ENCODE peak calls at places on chromosomes 5 and 9, in four cellular contexts. One of them, this sample, is unnamed.

GRCh38 chr5:61289669-61290363 is 42.2 kb upstream of the ZSWIM6 start:
- DNase-seq in K562: no peak
- DNase-seq in HepG2: no peak
- DNase-seq in H1: no peak
- DNase-seq in this sample: no peak

GRCh38 chr5:145680169-145680568 is 155.0 kb downstream of the PRELID2 start:
- DNase-seq in K562: peak; percentile 20
- DNase-seq in HepG2: no peak
- DNase-seq in H1: no peak
- DNase-seq in this sample: no peak

GRCh38 chr9:135590486-135591079 is 29.0 kb downstream of the PAEP start:
- DNase-seq in K562: no peak
- DNase-seq in HepG2: no peak
- DNase-seq in H1: no peak
- DNase-seq in this sample: no peak

GRCh38 chr5:140967226-140967893 is 1.1 kb downstream of the PCDHAC2 start:
- DNase-seq in K562: no peak
- DNase-seq in HepG2: no peak
- DNase-seq in H1: no peak
- DNase-seq in this sample: no peak

GRCh38 chr5:32217886-32218396 is 43.8 kb upstream of the GOLPH3 start:
- DNase-seq in K562: peak; percentile 34
- DNase-seq in HepG2: peak; percentile 53
- DNase-seq in H1: no peak
- DNase-seq in this sample: no peak

GRCh38 chr5:100691545-100691944 is 156.4 kb downstream of the FAM174A start:
- DNase-seq in K562: no peak
- DNase-seq in HepG2: no peak
- DNase-seq in H1: no peak
- DNase-seq in this sample: no peak

GRCh38 chr9:89481161-89481915 is 16.6 kb downstream of the SEMA4D start:
- DNase-seq in K562: no peak
- DNase-seq in HepG2: no peak
- DNase-seq in H1: no peak
- DNase-seq in this sample: no peak

GRCh38 chr5:68884144-68884754 is 209.6 kb upstream of the SLC30A5 start:
- DNase-seq in K562: no peak
- DNase-seq in HepG2: no peak
- DNase-seq in H1: no peak
- DNase-seq in this sample: no peak

GRCh38 chr9:88400021-88400420 is 11.8 kb downstream of the SPIN1 start:
- DNase-seq in K562: no peak
- DNase-seq in HepG2: no peak
- DNase-seq in H1: no peak
- DNase-seq in this sample: no peak

GRCh38 chr9:19938990-19939736 is 150.3 kb upstream of the SLC24A2 start:
- DNase-seq in K562: no peak
- DNase-seq in HepG2: no peak
- DNase-seq in H1: no peak
- DNase-seq in this sample: no peak

GRCh38 chr5:58411372-58411771 is 48.5 kb downstream of the PLK2 start:
- DNase-seq in K562: no peak
- DNase-seq in HepG2: no peak
- DNase-seq in H1: no peak
- DNase-seq in this sample: no peak

GRCh38 chr5:98299435-98299834 is 474.0 kb upstream of the RGMB start:
- DNase-seq in K562: no peak
- DNase-seq in HepG2: no peak
- DNase-seq in H1: no peak
- DNase-seq in this sample: no peak

GRCh38 chr5:172179032-172179989 is 8.7 kb downstream of the STK10 start:
- DNase-seq in K562: no peak
- DNase-seq in HepG2: no peak
- DNase-seq in H1: no peak
- DNase-seq in this sample: no peak

GRCh38 chr5:35484241-35484640 is 133.4 kb upstream of the SPEF2 start:
- DNase-seq in K562: no peak
- DNase-seq in HepG2: no peak
- DNase-seq in H1: no peak
- DNase-seq in this sample: no peak

GRCh38 chr5:2093859-2094615 is 211.3 kb upstream of the IRX4 start:
- DNase-seq in K562: no peak
- DNase-seq in HepG2: no peak
- DNase-seq in H1: no peak
- DNase-seq in this sample: peak; percentile 55
- TF ChIP-seq RNF2 in K562: no peak
- TF ChIP-seq RNF2 in HepG2: no peak
- TF ChIP-seq RNF2 in H1: no peak
- TF ChIP-seq RNF2 in this sample: no peak

GRCh38 chr5:63923914-63924313 is 38.3 kb downstream of the HTR1A start:
- DNase-seq in K562: no peak
- DNase-seq in HepG2: no peak
- DNase-seq in H1: no peak
- DNase-seq in this sample: no peak
- TF ChIP-seq RNF2 in K562: no peak
- TF ChIP-seq RNF2 in HepG2: no peak
- TF ChIP-seq RNF2 in H1: no peak
- TF ChIP-seq RNF2 in this sample: no peak

DNA sequence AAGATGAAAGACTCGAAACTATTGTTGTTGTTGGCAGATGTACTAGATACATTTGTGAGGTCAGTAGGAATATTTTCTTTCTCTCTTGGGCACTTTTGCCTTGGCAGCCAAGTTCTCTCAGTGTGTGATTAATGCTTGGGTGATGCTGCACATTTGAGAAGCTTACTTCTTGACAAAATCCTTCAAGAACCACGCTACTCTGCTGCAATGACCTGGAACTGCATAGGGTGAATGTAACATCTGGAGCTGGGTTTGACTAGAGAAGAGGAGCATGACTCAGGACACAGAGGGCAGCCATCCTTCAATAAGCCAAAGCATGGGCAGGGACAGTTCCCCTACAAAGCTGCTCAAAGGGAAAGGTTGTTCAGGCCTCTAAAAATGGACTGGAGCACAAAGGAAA is 75.5 kb upstream of the PUM3 start:
- DNase-seq in K562: no peak
- DNase-seq in HepG2: no peak
- DNase-seq in H1: no peak
- DNase-seq in this sample: no peak
- TF ChIP-seq RNF2 in K562: no peak
- TF ChIP-seq RNF2 in HepG2: no peak
- TF ChIP-seq RNF2 in H1: no peak
- TF ChIP-seq RNF2 in this sample: no peak

DNA sequence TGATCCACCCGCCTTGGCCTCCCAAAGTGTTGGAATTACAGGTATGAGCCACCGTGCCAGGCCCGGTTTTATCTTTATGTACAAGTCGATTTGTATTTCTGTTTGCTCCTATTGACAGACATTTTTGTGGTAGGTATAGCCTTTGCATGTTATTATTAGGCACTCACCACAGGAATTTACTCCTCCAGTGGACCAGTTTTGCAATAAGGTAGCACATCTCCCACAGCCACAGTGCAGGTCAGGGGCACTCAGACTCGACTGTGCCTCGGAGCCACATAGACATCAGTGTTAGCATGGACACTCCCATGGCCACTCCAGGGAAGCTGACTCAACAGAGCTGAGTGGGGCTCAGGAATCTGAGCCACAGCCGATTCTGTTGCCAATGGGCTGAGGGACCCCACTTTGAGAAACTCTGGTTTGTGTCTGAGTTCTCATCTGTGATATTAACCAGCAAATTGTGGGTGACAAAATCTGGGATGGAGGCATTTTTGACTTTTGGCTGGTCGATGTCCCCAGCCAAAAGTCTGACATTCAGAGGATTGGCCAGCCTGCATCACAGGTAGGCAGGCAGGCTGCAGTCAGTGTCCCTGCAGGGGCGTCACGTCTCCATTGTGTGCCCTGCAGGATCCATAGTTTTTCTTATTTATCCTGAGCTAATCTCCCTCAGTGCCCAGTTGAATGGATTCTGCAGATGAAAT is 15.0 kb upstream of the SHB start:
- DNase-seq in K562: no peak
- DNase-seq in HepG2: no peak
- DNase-seq in H1: no peak
- DNase-seq in this sample: no peak
- TF ChIP-seq RNF2 in K562: no peak
- TF ChIP-seq RNF2 in HepG2: no peak
- TF ChIP-seq RNF2 in H1: no peak
- TF ChIP-seq RNF2 in this sample: no peak

GRCh38 chr9:34374339-34374738 is 2.4 kb downstream of the MYORG start:
- DNase-seq in K562: no peak
- DNase-seq in HepG2: no peak
- DNase-seq in H1: no peak
- DNase-seq in this sample: no peak

GRCh38 chr9:34376596-34377401 is at the start of gene MYORG:
- DNase-seq in K562: peak; percentile 94
- DNase-seq in HepG2: peak; percentile 95
- DNase-seq in H1: peak; percentile 98
- DNase-seq in this sample: peak; percentile 96

GRCh38 chr9:34374905-34375552 is 1.7 kb downstream of the MYORG start:
- DNase-seq in K562: no peak
- DNase-seq in HepG2: peak; percentile 94
- DNase-seq in H1: no peak
- DNase-seq in this sample: no peak

GRCh38 chr9:34377402-34377741 is 674 bp upstream of the MYORG start:
- DNase-seq in K562: peak; percentile 19
- DNase-seq in HepG2: no peak
- DNase-seq in H1: no peak
- DNase-seq in this sample: no peak

GRCh38 chr9:34375901-34376595 is 650 bp downstream of the MYORG start:
- DNase-seq in K562: peak; percentile 42
- DNase-seq in HepG2: peak; percentile 69
- DNase-seq in H1: no peak
- DNase-seq in this sample: peak; percentile 57
- TF ChIP-seq RNF2 in K562: no peak
- TF ChIP-seq RNF2 in HepG2: no peak
- TF ChIP-seq RNF2 in H1: no peak
- TF ChIP-seq RNF2 in this sample: no peak

GRCh38 chr5:59543826-59544442 is 349.6 kb downstream of the PDE4D start:
- DNase-seq in K562: no peak
- DNase-seq in HepG2: no peak
- DNase-seq in H1: no peak
- DNase-seq in this sample: peak; percentile 21
- TF ChIP-seq RNF2 in K562: no peak
- TF ChIP-seq RNF2 in HepG2: no peak
- TF ChIP-seq RNF2 in H1: no peak
- TF ChIP-seq RNF2 in this sample: no peak

GRCh38 chr5:80631277-80632259 is 22.9 kb upstream of the MSH3 start:
- DNase-seq in K562: peak; percentile 32
- DNase-seq in HepG2: peak; percentile 86
- DNase-seq in H1: no peak
- DNase-seq in this sample: no peak
- TF ChIP-seq RNF2 in K562: no peak
- TF ChIP-seq RNF2 in HepG2: no peak
- TF ChIP-seq RNF2 in H1: no peak
- TF ChIP-seq RNF2 in this sample: no peak

GRCh38 chr9:130053504-130054427 is at the start of gene GPR107:
- DNase-seq in K562: peak; percentile 93
- DNase-seq in HepG2: peak; percentile 61
- DNase-seq in H1: no peak
- DNase-seq in this sample: peak; percentile 92
- TF ChIP-seq RNF2 in K562: no peak
- TF ChIP-seq RNF2 in HepG2: no peak
- TF ChIP-seq RNF2 in H1: no peak
- TF ChIP-seq RNF2 in this sample: no peak